ENCODE peak calls at places on chromosome 3, in four cellular contexts. U is PC-3, F is PC-9, K is K562. N is an unnamed sample.
A peak's percentile ranks its signal among the peaks of the same experiment; 100 is the strongest.

GRCh38 chr3:36075491-36075890 is 304.8 kb upstream of the STAC start:
- DNase-seq in U (peak; percentile 83), F (no peak), K (no peak), N (peak; percentile 53)

GRCh38 chr3:132522353-132522752 is 74.7 kb upstream of the ACKR4 start:
- DNase-seq in U (no peak), F (no peak), K (no peak), N (no peak)

GRCh38 chr3:18144571-18144970 is 280.6 kb downstream of the SATB1 start:
- DNase-seq in U (no peak), F (no peak), K (no peak), N (no peak)

GRCh38 chr3:126267976-126268615 is 87.7 kb upstream of the ALDH1L1 start:
- DNase-seq in U (no peak), F (no peak), K (no peak), N (no peak)

GRCh38 chr3:126116526-126116925 is 32.6 kb upstream of the SLC41A3 start:
- DNase-seq in U (no peak), F (no peak), K (no peak), N (no peak)

GRCh38 chr3:64332461-64333350 is 107.4 kb upstream of the PRICKLE2 start:
- DNase-seq in U (no peak), F (no peak), K (no peak), N (peak; percentile 36)

GRCh38 chr3:81339040-81339845 is 422.2 kb downstream of the GBE1 start:
- DNase-seq in U (peak; percentile 88), F (peak; percentile 43), K (peak; percentile 8), N (peak; percentile 38)

GRCh38 chr3:8970971-8971589 is 7.8 kb upstream of the RAD18 start:
- DNase-seq in U (peak; percentile 86), F (peak; percentile 38), K (peak; percentile 80), N (peak; percentile 68)

GRCh38 chr3:27079427-27080105 is 289.6 kb downstream of the NEK10 start:
- DNase-seq in U (no peak), F (no peak), K (no peak), N (peak; percentile 13)

GRCh38 chr3:60588806-60589205 is 662.4 kb downstream of the FHIT start:
- DNase-seq in U (peak; percentile 93), F (peak; percentile 53), K (no peak), N (peak; percentile 94)

GRCh38 chr3:20645340-20645739 is 459.3 kb upstream of the SGO1 start:
- DNase-seq in U (no peak), F (no peak), K (no peak), N (no peak)

GRCh38 chr3:188845514-188845913 is 326.3 kb upstream of the TPRG1 start:
- DNase-seq in U (no peak), F (no peak), K (no peak), N (no peak)

GRCh38 chr3:100043271-100043670 is 71.0 kb downstream of the FILIP1L start:
- DNase-seq in U (no peak), F (no peak), K (no peak), N (no peak)

GRCh38 chr3:185558395-185558794 is 6.0 kb upstream of the LIPH start:
- DNase-seq in U (peak; percentile 96), F (peak; percentile 99), K (peak; percentile 44), N (peak; percentile 19)

GRCh38 chr3:131361464-131362421 is 19.8 kb upstream of the NUDT16 start:
- DNase-seq in U (peak; percentile 88), F (peak; percentile 88), K (peak; percentile 84), N (peak; percentile 55)

GRCh38 chr3:119160361-119160760 is 13.0 kb upstream of the UPK1B start:
- DNase-seq in U (peak; percentile 94), F (peak; percentile 93), K (no peak), N (no peak)

GRCh38 chr3:13706451-13706850 is 157.5 kb downstream of the FBLN2 start:
- DNase-seq in U (no peak), F (no peak), K (no peak), N (no peak)

GRCh38 chr3:39177708-39178332 is 14.6 kb downstream of the XIRP1 start:
- DNase-seq in U (peak; percentile 75), F (peak; percentile 67), K (peak; percentile 86), N (peak; percentile 97)

GRCh38 chr3:13879946-13880810 is at the start of gene WNT7A:
- DNase-seq in U (peak; percentile 62), F (peak; percentile 45), K (peak; percentile 75), N (peak; percentile 46)

GRCh38 chr3:72320096-72320910 is 527.9 kb downstream of the SHQ1 start:
- DNase-seq in U (no peak), F (no peak), K (peak; percentile 16), N (no peak)

GRCh38 chr3:33218072-33218445 is 551 bp downstream of the SUSD5 start:
- DNase-seq in U (no peak), F (no peak), K (no peak), N (peak; percentile 1)

GRCh38 chr3:85726241-85726640 is 767.5 kb downstream of the CADM2 start:
- DNase-seq in U (peak; percentile 90), F (peak; percentile 44), K (no peak), N (no peak)

GRCh38 chr3:25582242-25582641 is 82.5 kb downstream of the TOP2B start:
- DNase-seq in U (peak; percentile 78), F (peak; percentile 83), K (peak; percentile 60), N (peak; percentile 51)

GRCh38 chr3:98994128-98994762 is 92.8 kb upstream of the DCBLD2 start:
- DNase-seq in U (peak; percentile 84), F (peak; percentile 57), K (no peak), N (peak; percentile 74)

GRCh38 chr3:138942861-138943623 is 3.9 kb downstream of the FOXL2 start:
- DNase-seq in U (no peak), F (no peak), K (peak; percentile 53), N (no peak)

GRCh38 chr3:51353131-51353530 is 32.0 kb upstream of the MANF start:
- DNase-seq in U (no peak), F (no peak), K (no peak), N (no peak)

GRCh38 chr3:112685435-112685834 is 44.5 kb upstream of the CCDC80 start:
- DNase-seq in U (peak; percentile 19), F (no peak), K (no peak), N (peak; percentile 98)

GRCh38 chr3:78900426-78900825 is 867.4 kb downstream of the ROBO1 start:
- DNase-seq in U (no peak), F (no peak), K (no peak), N (peak; percentile 23)

GRCh38 chr3:127254730-127255129 is 33.1 kb downstream of the PRR20G start:
- DNase-seq in U (peak; percentile 38), F (no peak), K (peak; percentile 19), N (peak; percentile 18)

GRCh38 chr3:149382091-149382467 is 4.6 kb upstream of the TM4SF1 start:
- DNase-seq in U (peak; percentile 81), F (no peak), K (no peak), N (peak; percentile 79)

GRCh38 chr3:178709047-178709446 is 172.8 kb downstream of the KCNMB2 start:
- DNase-seq in U (no peak), F (no peak), K (no peak), N (no peak)

GRCh38 chr3:193640728-193641127 is 47.7 kb downstream of the OPA1 start:
- DNase-seq in U (no peak), F (no peak), K (no peak), N (peak; percentile 53)

GRCh38 chr3:148101061-148101460 is 596.6 kb upstream of the AGTR1 start:
- DNase-seq in U (no peak), F (no peak), K (no peak), N (peak; percentile 66)

GRCh38 chr3:14478943-14479550 is 61.1 kb downstream of the GRIP2 start:
- DNase-seq in U (no peak), F (no peak), K (no peak), N (no peak)

GRCh38 chr3:49674491-49674983 is 386 bp downstream of the APEH start:
- DNase-seq in U (no peak), F (no peak), K (peak; percentile 44), N (no peak)

GRCh38 chr3:145190138-145190537 is 970.8 kb downstream of the PLOD2 start:
- DNase-seq in U (no peak), F (no peak), K (no peak), N (no peak)

GRCh38 chr3:49602877-49603411 is 48.7 kb downstream of the BSN start:
- DNase-seq in U (peak; percentile 77), F (peak; percentile 83), K (no peak), N (no peak)

GRCh38 chr3:41239587-41239986 is 40.3 kb downstream of the CTNNB1 start:
- DNase-seq in U (no peak), F (no peak), K (no peak), N (peak; percentile 36)

GRCh38 chr3:41244620-41245336 is 45.5 kb downstream of the CTNNB1 start:
- DNase-seq in U (no peak), F (no peak), K (no peak), N (no peak)

GRCh38 chr3:41241159-41241558 is 41.9 kb downstream of the CTNNB1 start:
- DNase-seq in U (no peak), F (no peak), K (no peak), N (no peak)

GRCh38 chr3:41243183-41243582 is 43.9 kb downstream of the CTNNB1 start:
- DNase-seq in U (no peak), F (no peak), K (no peak), N (no peak)

GRCh38 chr3:41241800-41242571 is 42.7 kb downstream of the CTNNB1 start:
- DNase-seq in U (no peak), F (no peak), K (no peak), N (no peak)
- H3K36me3 ChIP-seq in U (peaks cover 46% of the 10 kb centered on the region), F (peaks cover 34% of the 10 kb centered on the region), K (peaks cover 42% of the 10 kb centered on the region), N (peaks cover 38% of the 10 kb centered on the region)

GRCh38 chr3:171460226-171461086 is at the start of gene TNIK:
- DNase-seq in U (peak; percentile 88), F (peak; percentile 87), K (peak; percentile 96), N (peak; percentile 83)
- TF ChIP-seq EZH2 in U (no peak), F (no peak), K (no peak), N (no peak)

GRCh38 chr3:196650740-196651311 is 11.3 kb downstream of the NRROS start:
- DNase-seq in U (peak; percentile 92), F (peak; percentile 95), K (peak; percentile 42), N (peak; percentile 99)
- H3K36me3 ChIP-seq in U (no peaks in the 10 kb centered on the region), F (no peaks in the 10 kb centered on the region), K (peaks cover 31% of the 10 kb centered on the region), N (no peaks in the 10 kb centered on the region)

DNA sequence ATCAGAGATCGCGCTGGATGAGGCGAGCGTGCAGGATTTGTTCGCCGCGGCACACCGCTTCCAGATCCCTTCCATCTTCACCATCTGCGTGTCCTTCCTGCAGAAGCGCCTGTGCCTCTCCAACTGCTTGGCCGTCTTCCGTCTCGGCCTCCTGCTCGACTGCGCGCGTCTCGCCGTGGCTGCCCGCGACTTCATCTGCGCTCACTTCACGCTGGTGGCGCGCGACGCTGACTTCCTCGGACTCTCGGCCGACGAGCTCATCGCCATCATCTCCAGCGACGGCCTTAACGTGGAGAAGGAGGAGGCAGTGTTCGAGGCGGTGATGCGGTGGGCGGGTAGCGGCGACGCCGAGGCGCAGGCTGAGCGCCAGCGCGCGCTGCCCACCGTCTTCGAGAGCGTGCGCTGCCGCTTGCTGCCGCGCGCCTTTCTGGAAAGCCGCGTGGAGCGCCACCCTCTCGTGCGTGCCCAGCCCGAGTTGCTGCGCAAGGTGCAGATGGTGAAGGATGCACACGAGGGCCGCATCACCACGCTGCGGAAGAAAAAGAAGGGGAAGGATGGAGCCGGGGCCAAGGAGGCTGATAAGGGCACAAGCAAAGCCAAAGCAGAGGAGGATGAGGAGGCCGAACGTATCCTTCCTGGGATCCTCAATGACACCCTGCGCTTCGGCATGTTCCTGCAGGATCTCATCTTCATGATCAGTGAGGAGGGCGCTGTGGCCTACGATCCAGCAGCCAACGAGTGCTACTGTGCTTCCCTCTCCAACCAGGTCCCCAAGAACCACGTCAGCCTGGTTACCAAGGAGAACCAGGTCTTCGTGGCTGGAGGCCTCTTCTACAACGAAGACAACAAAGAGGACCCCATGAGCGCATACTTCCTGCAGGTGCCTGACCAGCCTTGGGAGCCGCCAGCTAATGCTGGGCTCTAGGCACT is 819 bp downstream of the KLHL40 start:
- DNase-seq in U (no peak), F (no peak), K (no peak), N (no peak)
- TF ChIP-seq EZH2 in U (no peak), F (no peak), K (no peak), N (no peak)